ENCODE peak calls at places on chromosomes 6 and 20, in six cellular contexts. B is left cardiac atrium; N is left ventricle myocardium superior; D is naive thymus-derived CD4-positive, alpha-beta T cell; X is gastroesophageal sphincter; O is effector memory CD8-positive, alpha-beta T cell. R is an unnamed sample.

GRCh38 chr6:17673543-17674254 is 33.0 kb downstream of the NUP153 start:
- ATAC-seq in D (peak; percentile 38), B (no peak), O (peak; percentile 77), X (no peak), N (no peak), R (no peak)

GRCh38 chr6:13910443-13910842 is 14.3 kb upstream of the RNF182 start:
- ATAC-seq in X (no peak), D (no peak), N (no peak), B (no peak), O (no peak), R (no peak)

GRCh38 chr6:133131621-133132020 is 109.5 kb upstream of the EYA4 start:
- ATAC-seq in O (no peak), X (no peak), B (peak; percentile 74), D (no peak), N (peak; percentile 54), R (no peak)

GRCh38 chr6:113642390-113642713 is 214.8 kb upstream of the MARCKS start:
- ATAC-seq in B (no peak), D (no peak), N (no peak), X (no peak), O (no peak), R (no peak)

GRCh38 chr6:76779068-76779467 is 684.2 kb downstream of the HTR1B start:
- ATAC-seq in B (no peak), X (no peak), N (no peak), O (no peak), D (no peak), R (no peak)

GRCh38 chr6:9250852-9251251 is 815.5 kb upstream of the SLC35B3 start:
- ATAC-seq in D (no peak), X (no peak), O (no peak), B (peak; percentile 27), N (peak; percentile 59), R (peak; percentile 63)

GRCh38 chr20:36157610-36158009 is 3.1 kb downstream of the EPB41L1 start:
- ATAC-seq in D (no peak), N (no peak), X (no peak), B (no peak), O (no peak), R (no peak)

GRCh38 chr6:35376282-35376681 is 33.9 kb downstream of the PPARD start:
- ATAC-seq in X (no peak), B (no peak), D (no peak), N (no peak), O (no peak), R (no peak)

GRCh38 chr6:121223930-121224329 is 110.3 kb downstream of the TBC1D32 start:
- ATAC-seq in D (no peak), X (no peak), O (no peak), B (no peak), N (no peak), R (no peak)

GRCh38 chr20:8720089-8720488 is 348.8 kb upstream of the PLCB4 start:
- ATAC-seq in N (peak; percentile 54), X (no peak), B (peak; percentile 25), O (no peak), D (no peak), R (no peak)

GRCh38 chr6:138087549-138087948 is 19.7 kb downstream of the PERP start:
- ATAC-seq in B (no peak), O (no peak), N (no peak), X (no peak), D (no peak), R (peak; percentile 44)

GRCh38 chr20:52191132-52191435 is 495 bp downstream of the ZFP64 start:
- ATAC-seq in O (no peak), X (peak; percentile 39), D (no peak), B (peak; percentile 81), N (peak; percentile 78), R (peak; percentile 56)

GRCh38 chr20:25282034-25282781 is 34.3 kb downstream of the PYGB start:
- ATAC-seq in O (no peak), D (no peak), X (no peak), N (no peak), B (no peak), R (no peak)

GRCh38 chr6:105692630-105693212 is 289.8 kb upstream of the PREP start:
- ATAC-seq in X (no peak), B (no peak), O (no peak), N (no peak), D (peak; percentile 31), R (no peak)

GRCh38 chr6:88662163-88662580 is 301.2 kb downstream of the RNGTT start:
- ATAC-seq in O (no peak), X (no peak), D (no peak), N (no peak), B (no peak), R (no peak)

GRCh38 chr6:146027586-146028249 is 1.1 kb upstream of the GRM1 start:
- ATAC-seq in D (peak; percentile 12), O (peak; percentile 12), X (no peak), N (no peak), B (no peak), R (no peak)

GRCh38 chr6:111559193-111560097 is 46.2 kb downstream of the TRAF3IP2 start:
- ATAC-seq in O (no peak), N (peak; percentile 82), D (peak; percentile 12), X (peak; percentile 79), B (peak; percentile 60), R (no peak)

GRCh38 chr20:4797275-4797674 is 75.6 kb downstream of the PRND start:
- ATAC-seq in N (no peak), D (no peak), O (no peak), B (no peak), X (no peak), R (no peak)

GRCh38 chr20:13271977-13272975 is 51.2 kb downstream of the ISM1 start:
- ATAC-seq in B (no peak), D (no peak), N (no peak), X (peak; percentile 71), O (no peak), R (no peak)

GRCh38 chr6:89122625-89123024 is 4.8 kb upstream of the SRSF12 start:
- ATAC-seq in D (peak; percentile 58), B (peak; percentile 48), X (peak; percentile 30), N (peak; percentile 54), O (peak; percentile 48), R (peak; percentile 58)

GRCh38 chr6:32462609-32463008 is 22.9 kb downstream of the HLA-DRA start:
- ATAC-seq in D (no peak), N (no peak), B (no peak), X (no peak), O (no peak), R (no peak)

GRCh38 chr6:104473021-104473429 is 386.7 kb downstream of the HACE1 start:
- ATAC-seq in O (no peak), D (no peak), N (no peak), B (no peak), X (no peak), R (no peak)

R was measured in esophagus mucosa.